ENCODE peak calls at places on chromosomes 13 and 19, in seven cellular contexts. C, J, D, L, K, U and W are unnamed samples.
A peak's percentile ranks its signal among the peaks of the same experiment; 100 is the strongest.

GRCh38 chr19:290539-291521 is at the start of gene PLPP2:
- DNase-seq in D (peak; percentile 83), L (no peak), C (no peak), U (peak; percentile 77), J (no peak), K (no peak), W (peak; percentile 85)

GRCh38 chr13:52348081-52348480 is 57.9 kb downstream of the THSD1 start:
- DNase-seq in C (no peak), J (no peak), K (no peak), L (peak; percentile 55), U (no peak), D (no peak), W (no peak)

GRCh38 chr19:46766569-46767317 is 20.5 kb upstream of the STRN4 start:
- DNase-seq in J (no peak), K (no peak), L (peak; percentile 27), U (peak; percentile 51), C (peak; percentile 81), D (peak; percentile 61), W (peak; percentile 36)

GRCh38 chr19:34313188-34313587 is 51.8 kb upstream of the GPI start:
- DNase-seq in C (no peak), K (no peak), J (no peak), U (peak; percentile 63), D (no peak), L (peak; percentile 66), W (no peak)

GRCh38 chr19:11382898-11383705 is 1.0 kb downstream of the EPOR start:
- DNase-seq in U (peak; percentile 64), L (peak; percentile 28), K (no peak), D (peak; percentile 73), C (peak; percentile 95), J (no peak), W (peak; percentile 65)

GRCh38 chr13:101309014-101309619 is 107.2 kb downstream of the NALCN start:
- DNase-seq in K (no peak), L (no peak), J (no peak), U (no peak), D (no peak), C (no peak), W (no peak)

GRCh38 chr13:110714798-110715394 is 1.4 kb downstream of the ING1 start:
- DNase-seq in K (peak; percentile 66), J (no peak), L (no peak), U (peak; percentile 63), C (peak; percentile 50), D (peak; percentile 65), W (peak; percentile 72)

GRCh38 chr13:74554581-74555290 is 420.5 kb upstream of the KLF12 start:
- DNase-seq in C (no peak), J (no peak), K (no peak), U (no peak), D (no peak), L (no peak), W (no peak)

GRCh38 chr13:23707674-23708073 is 137.5 kb downstream of the TNFRSF19 start:
- DNase-seq in U (no peak), C (peak; percentile 10), K (no peak), J (no peak), L (peak; percentile 23), D (peak; percentile 32), W (no peak)

GRCh38 chr13:30042272-30042671 is 191.9 kb upstream of the UBL3 start:
- DNase-seq in D (no peak), L (no peak), K (no peak), J (peak; percentile 24), U (no peak), C (no peak), W (no peak)

GRCh38 chr13:27712421-27712820 is 79.9 kb upstream of the GSX1 start:
- DNase-seq in U (peak; percentile 16), D (peak; percentile 70), K (no peak), C (no peak), J (no peak), L (no peak), W (peak; percentile 42)

GRCh38 chr19:52034051-52034728 is 6.0 kb upstream of the ZNF614 start:
- DNase-seq in K (no peak), L (no peak), D (no peak), J (no peak), C (no peak), U (no peak), W (no peak)

GRCh38 chr13:97275265-97275664 is 53.1 kb downstream of the MBNL2 start:
- DNase-seq in K (no peak), D (no peak), C (no peak), J (no peak), L (peak; percentile 93), U (no peak), W (no peak)

GRCh38 chr19:49570997-49571676 is 9.2 kb downstream of the NOSIP start:
- DNase-seq in U (peak; percentile 68), L (no peak), K (no peak), D (peak; percentile 32), J (no peak), C (peak; percentile 64), W (no peak)

GRCh38 chr13:113836917-113837553 is 26.8 kb downstream of the GAS6 start:
- DNase-seq in C (no peak), D (peak; percentile 67), L (peak; percentile 78), J (no peak), U (no peak), K (peak; percentile 75), W (peak; percentile 81)

GRCh38 chr19:58538257-58539168 is 5.4 kb upstream of the TRIM28 start:
- DNase-seq in J (no peak), D (no peak), C (no peak), U (no peak), K (no peak), L (peak; percentile 83), W (peak; percentile 25)

GRCh38 chr13:102845289-102845629 is 573 bp upstream of the ERCC5 start:
- DNase-seq in K (no peak), J (no peak), L (no peak), D (no peak), U (no peak), C (no peak), W (no peak)

GRCh38 chr13:102847272-102848234 is 1.7 kb downstream of the ERCC5 start:
- DNase-seq in L (peak; percentile 62), J (no peak), C (peak; percentile 39), K (no peak), D (peak; percentile 13), U (no peak), W (no peak)

GRCh38 chr13:102846261-102847015 is 606 bp downstream of the ERCC5 start:
- DNase-seq in L (peak; percentile 62), K (no peak), U (peak; percentile 60), C (peak; percentile 37), J (no peak), D (peak; percentile 41), W (peak; percentile 34)

GRCh38 chr13:102848956-102849355 is 3.1 kb downstream of the ERCC5 start:
- DNase-seq in C (no peak), K (no peak), U (no peak), J (no peak), D (no peak), L (no peak), W (no peak)

DNA sequence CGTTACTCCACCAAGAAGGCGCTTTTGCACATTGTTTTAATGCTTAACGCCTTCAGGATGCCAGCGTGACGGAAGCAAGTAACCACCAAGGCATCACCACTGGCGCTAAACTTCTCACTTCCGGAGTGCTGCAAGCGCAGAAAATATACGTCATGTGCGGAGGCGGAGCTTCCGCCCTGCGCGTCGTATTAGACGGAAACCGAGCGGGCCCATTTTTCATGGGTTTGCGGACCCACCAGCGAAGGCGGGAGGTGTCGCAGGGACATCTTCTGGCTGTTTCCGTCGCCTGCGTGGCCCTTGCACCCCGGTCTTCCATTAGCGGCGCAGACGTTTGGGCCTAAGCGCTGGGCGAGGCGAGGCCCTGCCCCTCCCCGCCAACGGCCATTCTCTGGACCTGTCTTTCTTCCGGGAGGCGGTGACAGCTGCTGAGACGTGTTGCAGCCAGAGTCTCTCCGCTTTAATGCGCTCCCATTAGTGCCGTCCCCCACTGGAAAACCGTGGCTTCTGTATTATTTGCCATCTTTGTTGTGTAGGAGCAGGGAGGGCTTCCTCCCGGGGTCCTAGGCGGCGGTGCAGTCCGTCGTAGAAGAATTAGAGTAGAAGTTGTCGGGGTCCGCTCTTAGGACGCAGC is at the start of gene ERCC5:
- DNase-seq in J (peak; percentile 99), K (peak; percentile 91), C (peak; percentile 95), U (peak; percentile 96), D (peak; percentile 93), L (peak; percentile 94), W (peak; percentile 94)
- TF ChIP-seq POLR2A in J (peak; percentile 37), K (peak; percentile 83), C (peak; percentile 87), U (peak; percentile 92), D (peak; percentile 82), L (peak; percentile 91), W (peak; percentile 13)

GRCh38 chr13:102440259-102440936 is 38.5 kb upstream of the FGF14 start:
- DNase-seq in U (peak; percentile 42), D (peak; percentile 83), J (no peak), K (no peak), C (no peak), L (no peak), W (peak; percentile 49)
- H3K9me3 ChIP-seq in U (no peaks in the 10 kb centered on the region), D (no peaks in the 10 kb centered on the region), J (no peaks in the 10 kb centered on the region), K (no peaks in the 10 kb centered on the region), C (no peaks in the 10 kb centered on the region), L (no peaks in the 10 kb centered on the region), W (no peaks in the 10 kb centered on the region)

GRCh38 chr19:7292950-7293794 is 1.0 kb downstream of the INSR start:
- DNase-seq in K (peak; percentile 53), U (peak; percentile 68), L (no peak), J (no peak), D (peak; percentile 63), C (no peak), W (peak; percentile 30)

GRCh38 chr19:7294571-7295212 is 478 bp upstream of the INSR start:
- DNase-seq in C (peak; percentile 30), U (peak; percentile 83), K (peak; percentile 67), J (no peak), D (peak; percentile 91), L (peak; percentile 42), W (peak; percentile 85)

GRCh38 chr19:7295912-7296486 is 1.8 kb upstream of the INSR start:
- DNase-seq in L (no peak), K (no peak), C (no peak), D (no peak), J (no peak), U (no peak), W (no peak)

GRCh38 chr19:7292352-7292949 is 1.8 kb downstream of the INSR start:
- DNase-seq in D (peak; percentile 33), K (no peak), L (no peak), U (no peak), C (no peak), J (no peak), W (no peak)

DNA sequence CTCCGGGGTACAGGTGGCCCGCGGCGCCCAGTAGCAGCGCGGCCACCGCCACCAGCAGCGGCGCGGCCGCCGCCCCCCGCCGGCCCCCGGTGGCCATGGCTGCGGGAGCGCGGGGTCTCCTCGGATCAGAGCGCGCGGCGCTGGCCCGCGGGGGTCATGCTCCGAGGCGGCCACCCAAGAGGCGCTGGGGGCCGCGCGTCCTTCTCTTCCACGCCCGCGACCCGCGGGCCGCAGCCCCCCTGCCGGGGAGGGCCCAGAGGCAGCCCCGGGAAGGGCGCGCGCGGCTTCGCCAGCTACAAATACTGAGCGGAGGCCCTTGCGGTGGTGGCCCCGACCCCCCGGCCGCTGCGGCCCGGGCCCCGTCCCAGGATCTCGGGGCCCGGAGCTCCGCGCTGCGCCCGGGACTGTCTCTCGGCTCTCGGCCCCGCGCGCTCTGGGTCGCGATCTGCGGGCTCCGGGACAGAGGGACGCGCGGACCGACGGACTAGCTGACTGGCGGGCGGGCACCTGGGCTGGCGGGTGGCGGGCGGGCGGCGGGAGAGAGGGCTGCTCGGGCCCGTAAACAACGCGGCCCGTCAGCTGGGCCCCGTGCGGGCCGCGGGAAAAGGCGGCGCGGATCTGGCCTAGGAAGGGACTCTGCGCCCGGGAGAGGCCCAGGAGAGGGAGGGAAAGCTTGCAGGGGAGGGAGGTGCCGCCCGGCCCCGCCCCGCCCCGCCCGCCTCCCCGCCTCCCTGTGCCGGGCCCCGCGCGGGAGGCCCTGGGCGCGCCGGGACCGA is at the start of gene INSR:
- DNase-seq in C (peak; percentile 85), L (peak; percentile 90), U (peak; percentile 93), J (peak; percentile 95), D (peak; percentile 93), K (peak; percentile 90), W (peak; percentile 86)
- TF ChIP-seq POLR2A in C (no peak), L (no peak), U (peak; percentile 67), J (peak; percentile 50), D (peak; percentile 69), K (peak; percentile 27), W (peak; percentile 55)

GRCh38 chr19:37551123-37551993 is 43.2 kb downstream of the ZNF571 start:
- DNase-seq in J (no peak), U (peak; percentile 42), K (no peak), L (peak; percentile 57), C (peak; percentile 62), D (no peak), W (no peak)
- H3K9me3 ChIP-seq in J (no peaks in the 10 kb centered on the region), U (peaks cover 94% of the 10 kb centered on the region), K (peaks cover 51% of the 10 kb centered on the region), L (peaks cover 2% of the 10 kb centered on the region), C (peaks cover 2% of the 10 kb centered on the region), D (peaks cover 6% of the 10 kb centered on the region), W (no peaks in the 10 kb centered on the region)